ENCODE peak calls at places on chromosomes 16 and 17, in four cellular contexts. B is CD8-positive, alpha-beta T cell; W is neuronal stem cell; F is heart right ventricle. O is an unnamed sample. For H3K4me1, the result is how much of the 10 kb centered on the place peaks cover.

GRCh38 chr17:37506678-37507077 is 17.0 kb downstream of the DUSP14 start:
- DNase-seq in B (peak), W (peak), F (no peak), O (no peak)

GRCh38 chr16:3246876-3247275 is 9.6 kb downstream of the MEFV start:
- DNase-seq in B (no peak), W (no peak), F (no peak), O (no peak)

GRCh38 chr16:87177627-87178026 is 139.6 kb downstream of the C16orf95 start:
- DNase-seq in B (no peak), W (no peak), F (no peak), O (no peak)

GRCh38 chr17:55743103-55743679 is 7.7 kb upstream of the PCTP start:
- DNase-seq in B (no peak), W (no peak), F (no peak), O (no peak)

GRCh38 chr16:30546115-30546514 is 11.5 kb upstream of the ZNF747 start:
- DNase-seq in B (no peak), W (no peak), F (no peak), O (no peak)

GRCh38 chr17:69425978-69426377 is 11.5 kb downstream of the MAP2K6 start:
- DNase-seq in B (no peak), W (no peak), F (no peak), O (no peak)

GRCh38 chr16:81778861-81779539 is at the start of gene PLCG2:
- DNase-seq in B (peak), W (peak), F (peak), O (peak)

GRCh38 chr17:45061606-45062205 is 589 bp downstream of the NMT1 start:
- DNase-seq in B (no peak), W (no peak), F (no peak), O (no peak)

GRCh38 chr17:50290074-50290702 is 15.9 kb downstream of the TMEM92 start:
- DNase-seq in B (no peak), W (no peak), F (peak), O (peak)

GRCh38 chr16:12229759-12230594 is 253.4 kb downstream of the SNX29 start:
- DNase-seq in B (no peak), W (no peak), F (no peak), O (no peak)

GRCh38 chr16:8758022-8758421 is 39.4 kb downstream of the TMEM186 start:
- DNase-seq in B (no peak), W (no peak), F (no peak), O (no peak)

GRCh38 chr16:86519649-86520316 is 9.5 kb downstream of the FOXF1 start:
- DNase-seq in B (peak), W (peak), F (peak), O (no peak)

GRCh38 chr17:50100921-50101345 is 5.8 kb downstream of the PDK2 start:
- DNase-seq in B (no peak), W (no peak), F (no peak), O (no peak)

GRCh38 chr17:48131216-48131824 is 23.8 kb downstream of the SNX11 start:
- DNase-seq in B (peak), W (peak), F (no peak), O (peak)

GRCh38 chr17:14299261-14300093 is 1.4 kb upstream of the HS3ST3B1 start:
- DNase-seq in B (peak), W (no peak), F (peak), O (no peak)

GRCh38 chr16:88591577-88592021 is 21.4 kb downstream of the ZC3H18 start:
- DNase-seq in B (no peak), W (no peak), F (no peak), O (peak)

GRCh38 chr17:48841395-48841831 is 10.6 kb downstream of the CALCOCO2 start:
- DNase-seq in B (no peak), W (no peak), F (no peak), O (no peak)

DNA sequence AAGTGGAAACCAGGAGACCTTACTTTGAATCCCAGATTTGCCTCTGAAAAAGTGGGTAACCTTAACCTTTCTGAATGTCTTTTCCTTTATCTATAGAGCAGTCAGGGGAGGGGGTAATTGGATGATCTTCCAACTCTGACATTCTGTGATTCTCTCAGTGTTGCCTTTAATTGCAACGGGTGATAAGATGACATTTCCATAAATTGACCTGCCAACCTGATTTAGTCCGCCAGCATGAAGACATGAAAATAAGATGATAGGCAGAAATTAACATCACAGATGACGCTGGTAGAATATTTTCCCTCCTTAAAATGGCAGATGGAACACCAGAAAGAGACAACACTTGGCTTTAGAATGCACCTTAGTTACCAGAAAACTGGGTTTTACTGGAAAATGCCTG is 72.6 kb downstream of the VAT1L start:
- DNase-seq in B (no peak), W (no peak), F (no peak), O (no peak)
- H3K4me1 ChIP-seq in B (under half), W (under half), F (under half), O (under half)

DNA sequence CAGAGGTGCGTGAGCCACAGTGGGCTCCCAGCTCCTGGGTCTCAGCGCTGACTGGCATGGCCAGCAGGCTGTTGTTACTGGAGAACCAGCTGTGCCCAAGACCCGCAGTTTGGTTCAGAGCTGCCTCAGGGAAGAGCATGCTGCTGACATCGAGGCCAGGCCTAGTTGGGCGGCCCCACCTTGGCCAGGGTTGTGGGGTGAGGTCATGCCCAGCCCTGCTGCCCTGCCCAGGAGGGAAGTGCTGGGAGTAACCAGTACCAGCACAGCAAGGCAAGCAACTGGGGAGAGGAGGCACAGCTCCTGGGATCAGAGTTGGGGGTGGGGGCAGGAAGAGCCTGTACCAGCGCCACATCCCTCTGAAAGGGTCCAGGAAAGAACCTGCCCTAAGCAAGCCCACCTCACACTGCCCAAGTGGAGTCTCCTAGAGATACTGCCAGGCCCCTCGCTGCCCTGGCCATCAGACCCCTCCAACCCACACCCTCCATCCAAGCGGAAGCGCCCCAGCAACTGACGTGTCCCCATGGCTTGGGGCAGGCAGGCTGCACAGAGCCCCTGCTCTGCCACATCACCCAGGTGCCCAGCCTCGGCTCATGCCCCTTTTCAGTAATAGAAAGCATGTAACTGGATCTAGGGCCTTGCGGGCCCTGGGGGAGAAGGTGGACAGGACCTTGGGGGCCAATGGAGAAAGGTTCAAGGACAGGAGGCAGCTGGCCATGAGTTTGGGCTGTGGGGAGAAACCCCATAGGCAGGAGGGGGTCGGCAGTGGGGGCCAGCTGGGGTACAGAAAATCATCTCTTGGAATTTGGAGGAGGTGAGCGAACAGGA is 990 bp downstream of the DOK4 start:
- DNase-seq in B (no peak), W (no peak), F (no peak), O (peak)
- H3K4me1 ChIP-seq in B (under half), W (under half), F (under half), O (under half)

GRCh38 chr17:17757944-17758343 is 76.7 kb downstream of the RAI1 start:
- DNase-seq in B (no peak), W (no peak), F (no peak), O (no peak)

GRCh38 chr17:17758443-17758842 is 77.2 kb downstream of the RAI1 start:
- DNase-seq in B (no peak), W (no peak), F (no peak), O (no peak)

GRCh38 chr17:17757391-17757791 is 76.1 kb downstream of the RAI1 start:
- DNase-seq in B (peak), W (no peak), F (no peak), O (no peak)

GRCh38 chr17:17760872-17761550 is 75.8 kb downstream of the SREBF1 start:
- DNase-seq in B (no peak), W (no peak), F (no peak), O (no peak)

DNA sequence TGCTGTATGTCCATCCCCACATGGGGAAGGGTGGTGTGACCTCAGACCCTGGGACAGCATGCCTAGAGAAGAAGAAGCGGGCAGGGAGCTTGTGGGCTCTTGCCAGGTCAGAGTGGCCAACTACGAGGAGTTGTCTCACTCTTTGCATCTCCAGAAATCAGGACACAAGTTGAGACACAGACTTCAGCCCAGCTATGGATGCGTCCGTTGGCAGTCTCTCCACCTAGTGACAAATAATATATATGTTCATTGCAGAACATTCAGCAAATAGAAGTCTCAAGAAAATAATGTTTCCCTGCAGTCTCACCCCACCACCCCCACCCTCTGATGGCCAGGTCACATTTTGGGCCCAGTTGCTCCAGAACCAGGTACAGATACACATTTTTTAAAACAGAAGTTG is 77.6 kb downstream of the SREBF1 start:
- DNase-seq in B (no peak), W (no peak), F (no peak), O (no peak)
- H3K4me1 ChIP-seq in B (half or more), W (under half), F (half or more), O (under half)

DNA sequence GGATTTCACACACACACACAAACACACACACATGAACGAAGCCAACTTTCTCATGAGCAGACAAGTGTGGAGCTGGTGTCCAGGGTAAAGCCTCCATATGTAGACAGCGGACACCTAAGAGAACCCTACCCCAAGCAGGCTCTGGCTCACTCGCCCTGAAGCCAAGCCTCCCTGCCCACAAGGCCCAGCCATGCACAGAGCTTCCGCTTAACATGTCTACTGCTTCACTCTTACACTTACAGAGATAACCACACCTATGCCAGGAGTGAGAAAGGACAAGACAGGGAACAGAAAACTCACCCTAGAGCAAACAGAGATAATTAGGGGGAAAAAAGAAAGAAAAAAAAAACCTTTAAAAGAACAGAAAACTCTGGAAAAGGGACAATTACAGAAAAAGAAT is 67.5 kb downstream of the CYTH1 start:
- DNase-seq in B (no peak), W (no peak), F (no peak), O (no peak)
- H3K4me1 ChIP-seq in B (half or more), W (under half), F (half or more), O (under half)

GRCh38 chr16:4883501-4883900 is 36.2 kb downstream of the UBN1 start:
- DNase-seq in B (no peak), W (no peak), F (no peak), O (no peak)
- H3K4me1 ChIP-seq in B (under half), W (under half), F (under half), O (under half)

GRCh38 chr16:2079991-2080390 is 32.2 kb downstream of the TSC2 start:
- DNase-seq in B (no peak), W (no peak), F (no peak), O (no peak)
- H3K4me1 ChIP-seq in B (under half), W (under half), F (under half), O (under half)

GRCh38 chr16:22063888-22064467 is 28.4 kb upstream of the VWA3A start:
- DNase-seq in B (no peak), W (peak), F (no peak), O (no peak)
- H3K4me1 ChIP-seq in B (under half), W (under half), F (under half), O (under half)

GRCh38 chr17:57915980-57916757 is 39.0 kb downstream of the CUEDC1 start:
- DNase-seq in B (no peak), W (peak), F (no peak), O (no peak)
- H3K4me1 ChIP-seq in B (under half), W (half or more), F (half or more), O (half or more)

GRCh38 chr17:4947411-4948165 is 742 bp downstream of the PFN1 start:
- DNase-seq in B (peak), W (peak), F (peak), O (peak)
- H3K4me1 ChIP-seq in B (half or more), W (under half), F (half or more), O (half or more)